ENCODE peak calls at places on chromosomes 13 and 19, in six cellular contexts. R is psoas muscle, C is heart left ventricle, L is lung, M is AG04450, K is thoracic aorta. U is an unnamed sample.
A peak's percentile ranks its signal among the peaks of the same experiment; 100 is the strongest.

GRCh38 chr13:112062047-112062618 is 4.8 kb upstream of the SOX1 start:
- DNase-seq in M (no peak), R (no peak), K (no peak), L (no peak), C (no peak), U (no peak)

GRCh38 chr19:48724796-48725753 is 5.5 kb upstream of the MAMSTR start:
- DNase-seq in L (no peak), R (no peak), C (peak; percentile 86), K (no peak), M (peak; percentile 63), U (peak; percentile 74)

GRCh38 chr19:13033819-13034611 is 38.7 kb downstream of the NFIX start:
- DNase-seq in C (peak; percentile 83), R (peak; percentile 85), L (peak; percentile 78), K (no peak), M (no peak), U (no peak)

GRCh38 chr13:38636756-38637155 is 50.1 kb upstream of the FREM2 start:
- DNase-seq in L (peak; percentile 33), R (no peak), C (no peak), K (no peak), M (no peak), U (no peak)

GRCh38 chr19:41376998-41377365 is 649 bp downstream of the TMEM91 start:
- DNase-seq in R (no peak), C (no peak), M (no peak), K (no peak), L (no peak), U (no peak)

GRCh38 chr19:33814181-33815165 is 17.8 kb downstream of the KCTD15 start:
- DNase-seq in K (no peak), M (no peak), R (no peak), L (no peak), C (no peak), U (no peak)

GRCh38 chr13:73993661-73994060 is 140.5 kb downstream of the KLF12 start:
- DNase-seq in R (no peak), L (no peak), C (no peak), K (no peak), M (no peak), U (no peak)

GRCh38 chr19:41325947-41326706 is 16.2 kb downstream of the CCDC97 start:
- DNase-seq in C (peak; percentile 49), K (no peak), L (no peak), R (no peak), M (no peak), U (no peak)

GRCh38 chr13:49549289-49549688 is 36.1 kb downstream of the RCBTB1 start:
- DNase-seq in C (no peak), R (no peak), L (no peak), M (no peak), K (no peak), U (no peak)

GRCh38 chr13:79392882-79393563 is 13.0 kb downstream of the RBM26 start:
- DNase-seq in R (no peak), C (no peak), M (no peak), K (no peak), L (no peak), U (peak; percentile 84)

GRCh38 chr13:100388923-100389322 is 199.7 kb downstream of the GGACT start:
- DNase-seq in K (no peak), R (no peak), L (no peak), M (no peak), C (no peak), U (no peak)

GRCh38 chr19:46716013-46716671 is 772 bp downstream of the PRKD2 start:
- DNase-seq in R (no peak), M (no peak), L (no peak), K (no peak), C (peak; percentile 33), U (no peak)

GRCh38 chr13:27644302-27644701 is 22.6 kb downstream of the POLR1D start:
- DNase-seq in L (no peak), C (no peak), K (no peak), R (no peak), M (peak; percentile 79), U (no peak)

GRCh38 chr13:79659161-79659560 is 178.2 kb downstream of the NDFIP2 start:
- DNase-seq in M (no peak), K (no peak), L (no peak), C (peak; percentile 50), R (peak; percentile 40), U (peak; percentile 73)

DNA sequence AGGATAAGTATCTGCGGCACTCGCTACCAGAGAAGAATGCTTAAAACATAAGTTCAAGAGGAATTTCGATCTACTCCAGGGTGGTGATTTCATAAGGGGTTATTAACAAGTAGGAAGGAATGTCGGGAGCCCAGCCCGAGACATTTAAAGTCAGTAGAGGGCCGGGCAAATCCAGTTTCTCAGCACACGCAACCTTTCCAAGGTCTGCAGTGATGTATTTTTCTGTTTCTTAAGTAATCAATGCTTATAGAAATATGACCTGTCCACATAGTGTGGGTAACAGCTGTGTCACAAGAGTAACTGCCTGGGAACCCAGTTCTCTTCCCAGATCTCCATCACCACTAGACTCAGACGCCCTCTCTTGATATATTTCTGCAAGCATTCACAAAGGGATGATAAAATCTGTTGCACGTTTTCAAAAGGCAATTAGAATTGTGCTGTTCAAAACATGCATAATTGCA is 525.9 kb downstream of the MYO16 start:
- DNase-seq in L (peak; percentile 62), K (no peak), C (no peak), R (no peak), M (no peak), U (peak; percentile 95)
- H3K27ac ChIP-seq in L (peak overlapping the region; percentile 24), K (peak overlapping the region; percentile 90), C (no peak overlapping the region), R (no peak overlapping the region), M (peak overlapping the region; percentile 47), U (peak overlapping the region; percentile 98)

GRCh38 chr13:99383946-99384345 is 76.7 kb upstream of the GPR183 start:
- DNase-seq in L (no peak), K (no peak), R (no peak), M (no peak), C (no peak), U (no peak)

GRCh38 chr13:99385940-99386339 is 78.7 kb upstream of the GPR183 start:
- DNase-seq in K (no peak), C (no peak), M (no peak), L (no peak), R (no peak), U (no peak)

GRCh38 chr13:99385161-99385560 is 78.0 kb upstream of the GPR183 start:
- DNase-seq in R (no peak), L (no peak), K (no peak), M (no peak), C (no peak), U (no peak)

GRCh38 chr13:99383511-99383921 is 76.3 kb upstream of the GPR183 start:
- DNase-seq in R (no peak), M (no peak), K (no peak), C (no peak), L (no peak), U (no peak)

DNA sequence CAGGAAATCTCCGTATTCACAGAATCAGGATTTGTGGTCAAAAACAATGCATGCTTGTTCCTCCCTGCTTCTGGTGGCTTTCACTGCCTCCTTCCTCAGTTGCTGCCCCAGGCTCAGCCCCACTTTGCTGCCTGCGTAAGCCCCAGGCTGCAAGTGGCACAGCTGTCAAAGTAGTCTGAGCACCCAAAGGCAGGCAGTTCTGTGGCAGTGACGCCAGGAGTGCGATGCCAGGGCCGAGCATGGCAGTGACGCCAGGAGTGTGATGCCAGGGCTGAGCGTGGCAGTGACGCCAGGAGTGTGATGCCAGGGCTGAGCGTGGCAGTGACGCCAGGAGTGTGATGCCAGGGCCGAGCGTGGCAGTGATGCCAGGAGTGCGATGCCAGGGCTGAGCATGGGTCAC is 77.3 kb upstream of the GPR183 start:
- DNase-seq in R (no peak), C (no peak), M (no peak), L (no peak), K (no peak), U (no peak)
- H3K27me3 ChIP-seq in R (no peaks in the 10 kb centered on the region), C (no peaks in the 10 kb centered on the region), M (no peaks in the 10 kb centered on the region), L (no peaks in the 10 kb centered on the region), K (no peaks in the 10 kb centered on the region), U (no peaks in the 10 kb centered on the region)

DNA sequence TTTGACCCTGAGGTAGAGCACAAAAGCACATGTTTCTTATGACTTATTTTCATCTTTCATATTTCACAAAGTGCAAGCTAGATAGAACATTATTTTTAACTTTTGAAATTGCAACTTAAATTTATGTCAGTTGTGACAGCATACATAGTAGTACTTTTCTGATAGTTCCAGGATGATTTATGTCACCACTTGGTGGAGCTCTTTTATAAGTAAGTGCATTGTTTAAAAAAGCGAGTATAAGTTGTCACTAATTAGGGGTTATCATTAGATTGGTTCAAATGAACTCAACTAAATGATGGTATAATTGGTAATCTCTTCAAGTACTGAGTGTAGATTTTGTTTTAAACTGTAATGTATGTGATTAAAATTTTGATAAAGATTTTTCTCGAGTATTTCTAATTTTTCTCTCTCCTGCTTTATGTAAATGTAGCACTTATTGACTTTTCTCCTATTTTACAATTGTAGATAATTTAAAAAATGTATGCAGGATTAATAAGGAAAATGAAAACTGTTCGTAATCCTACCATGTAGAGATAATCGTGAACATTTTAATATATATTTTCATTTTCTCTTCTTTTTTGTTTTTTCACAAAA is 31.1 kb downstream of the RB1 start:
- DNase-seq in C (no peak), L (no peak), K (no peak), R (no peak), M (no peak), U (peak; percentile 44)
- TF ChIP-seq CTCF in C (peak; percentile 78), L (peak; percentile 56), K (peak; percentile 60), R (peak; percentile 66), M (peak; percentile 54), U (peak; percentile 80)

DNA sequence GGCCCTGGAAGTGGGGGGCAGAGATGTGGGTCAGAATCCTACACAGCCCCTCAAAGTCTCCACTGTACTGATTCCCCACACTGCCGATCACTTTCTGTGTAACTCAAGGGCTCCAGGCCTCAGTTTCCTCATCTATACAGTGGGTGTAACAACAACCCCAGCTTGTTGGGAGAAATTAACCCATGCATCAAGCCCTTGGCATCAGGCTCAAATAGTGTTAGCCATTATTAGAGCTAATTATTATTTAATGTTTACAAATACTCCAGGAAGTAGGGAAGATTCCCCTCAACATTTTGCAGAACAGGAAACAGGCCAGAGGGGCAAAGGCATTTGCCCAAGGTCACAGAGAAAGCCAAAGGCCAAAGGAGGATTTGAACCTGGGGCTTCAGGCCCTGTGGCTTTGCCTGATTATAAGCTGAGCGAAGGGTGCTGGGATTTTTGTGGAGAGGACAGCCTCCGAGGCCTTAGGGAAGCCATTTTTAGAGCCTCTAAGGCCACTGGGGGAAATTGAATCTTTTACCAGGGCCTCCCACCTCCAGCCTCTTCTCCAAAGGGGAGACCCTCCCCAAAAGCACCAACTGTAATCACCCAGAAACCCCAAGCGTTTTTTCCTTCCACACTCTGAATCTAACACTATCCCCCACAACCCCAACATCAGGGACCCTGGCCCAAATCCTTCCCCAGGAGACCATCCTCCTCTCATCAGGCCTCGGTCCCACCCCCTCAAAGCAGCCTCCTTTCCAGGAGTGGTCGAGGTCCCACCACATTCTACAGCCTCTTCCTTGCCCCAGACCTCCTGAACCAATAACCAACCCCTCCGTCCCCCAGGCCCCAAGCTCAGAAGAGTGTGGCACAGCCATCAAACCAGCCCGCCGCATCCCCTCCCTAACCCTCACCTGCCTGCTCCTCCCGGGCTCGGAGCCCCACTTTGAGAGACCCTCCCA is 1.1 kb downstream of the FKBP8 start:
- DNase-seq in C (no peak), R (no peak), L (no peak), M (no peak), K (no peak), U (no peak)
- H3K27ac ChIP-seq in C (peak overlapping the region; percentile 85), R (peak overlapping the region; percentile 90), L (peak overlapping the region; percentile 87), M (peak overlapping the region; percentile 11), K (peak overlapping the region; percentile 75), U (no peak overlapping the region)

GRCh38 chr19:50696065-50696425 is 23.6 kb downstream of the SHANK1 start:
- DNase-seq in K (no peak), C (no peak), R (no peak), M (no peak), L (no peak), U (no peak)
- H3K27me3 ChIP-seq in K (no peaks in the 10 kb centered on the region), C (peaks cover 27% of the 10 kb centered on the region), R (no peaks in the 10 kb centered on the region), M (peaks cover 30% of the 10 kb centered on the region), L (peaks cover 10% of the 10 kb centered on the region), U (peaks cover 36% of the 10 kb centered on the region)

GRCh38 chr13:75603038-75603437 is 33.1 kb upstream of the LMO7 start:
- DNase-seq in K (no peak), C (no peak), R (no peak), M (no peak), L (no peak), U (no peak)
- TF ChIP-seq CTCF in K (no peak), C (no peak), R (no peak), M (no peak), L (no peak), U (no peak)